ENCODE peak calls at places on chromosomes 2 and 18, in ten cellular contexts. P is mesenteric fat pad; U is frontal cortex; G is mesothelial cell of epicardium; C is BE2C; L is HFFc6; E is lower lobe of right lung; Q is stimulated activated CD8-positive, alpha-beta memory T cell treated with anti-CD3 and anti-CD28 coated beads, Interleukin-15, amount 100 ng/mL, for 1 hour; H is foreskin fibroblast; D is Calu3. W is an unnamed sample.

GRCh38 chr2:9679218-9679617 is 48.4 kb upstream of the YWHAQ start:
- DNase-seq in Q (no peak), E (no peak), D (no peak), H (no peak), U (no peak), G (no peak), L (no peak), P (no peak), C (no peak), W (no peak)

GRCh38 chr2:218570850-218571249 is 2.2 kb downstream of the CNOT9 start:
- DNase-seq in Q (no peak), H (peak), U (no peak), D (no peak), E (no peak), P (no peak), C (no peak), G (no peak), L (peak), W (no peak)

GRCh38 chr2:200705305-200705985 is 106.3 kb upstream of the BZW1 start:
- DNase-seq in U (no peak), G (no peak), C (no peak), L (no peak), E (no peak), H (peak), Q (no peak), D (no peak), P (no peak), W (no peak)

GRCh38 chr2:112129060-112129459 is 9.1 kb upstream of the FBLN7 start:
- DNase-seq in L (no peak), E (no peak), G (no peak), C (no peak), P (no peak), U (no peak), D (no peak), H (no peak), Q (no peak), W (no peak)

GRCh38 chr18:76467371-76468190 is 27.5 kb downstream of the ZNF516 start:
- DNase-seq in U (no peak), Q (no peak), H (peak), C (no peak), P (peak), L (no peak), D (no peak), G (no peak), E (peak), W (no peak)

GRCh38 chr18:9726936-9727335 is 18.8 kb downstream of the RAB31 start:
- DNase-seq in Q (no peak), D (no peak), H (no peak), C (no peak), P (peak), E (no peak), G (no peak), L (no peak), U (no peak), W (no peak)

GRCh38 chr18:76621184-76621583 is 126.1 kb upstream of the ZNF516 start:
- DNase-seq in G (no peak), Q (no peak), D (no peak), C (no peak), P (no peak), U (no peak), E (no peak), H (peak), L (no peak), W (no peak)

GRCh38 chr2:24409700-24410556 is 49.6 kb upstream of the ITSN2 start:
- DNase-seq in H (peak), L (peak), E (no peak), P (no peak), G (no peak), D (peak), U (peak), Q (no peak), C (peak), W (no peak)

GRCh38 chr2:167783266-167784070 is 463.9 kb downstream of the STK39 start:
- DNase-seq in P (no peak), U (peak), H (peak), E (no peak), C (no peak), L (no peak), D (no peak), G (no peak), Q (no peak), W (peak)

GRCh38 chr2:8204691-8205090 is 477.2 kb upstream of the ID2 start:
- DNase-seq in U (no peak), H (no peak), P (no peak), G (no peak), D (no peak), E (no peak), Q (no peak), C (no peak), L (no peak), W (no peak)

GRCh38 chr18:76349067-76349715 is 145.9 kb downstream of the ZNF516 start:
- DNase-seq in D (peak), C (peak), U (peak), H (peak), Q (peak), L (peak), E (no peak), P (no peak), G (no peak), W (no peak)

GRCh38 chr2:70322518-70322917 is 20.7 kb upstream of the FAM136A start:
- DNase-seq in Q (no peak), L (no peak), C (no peak), D (no peak), H (no peak), G (no peak), E (no peak), P (no peak), U (no peak), W (no peak)

W was measured in retinal pigment epithelial cell.